ENCODE peak calls at places on chromosomes 16 and 17, in seven cellular contexts. One of them, this sample, is unnamed.

GRCh38 chr17:82978354-82978753 is 101.1 kb upstream of the METRNL start:
- DNase-seq in HFFc6: no peak
- DNase-seq in EH: no peak
- DNase-seq in KBM-7: no peak
- DNase-seq in AG08396: no peak
- DNase-seq in LHCN-M2: no peak
- DNase-seq in DMS153: no peak
- DNase-seq in this sample: no peak

GRCh38 chr16:81582655-81583441 is 138.2 kb downstream of the CMIP start:
- DNase-seq in LHCN-M2: no peak
- DNase-seq in AG08396: no peak
- DNase-seq in KBM-7: no peak
- DNase-seq in DMS153: no peak
- DNase-seq in HFFc6: peak
- DNase-seq in EH: peak
- DNase-seq in this sample: no peak

GRCh38 chr17:76909971-76910760 is 42.0 kb downstream of the MGAT5B start:
- DNase-seq in AG08396: peak
- DNase-seq in EH: peak
- DNase-seq in LHCN-M2: peak
- DNase-seq in KBM-7: peak
- DNase-seq in HFFc6: peak
- DNase-seq in DMS153: no peak
- DNase-seq in this sample: peak

GRCh38 chr17:43740541-43740940 is 18.1 kb downstream of the SOST start:
- DNase-seq in EH: peak
- DNase-seq in LHCN-M2: peak
- DNase-seq in HFFc6: peak
- DNase-seq in DMS153: no peak
- DNase-seq in AG08396: peak
- DNase-seq in KBM-7: no peak
- DNase-seq in this sample: peak

GRCh38 chr17:42179911-42180410 is 981 bp downstream of the KCNH4 start:
- DNase-seq in KBM-7: peak
- DNase-seq in HFFc6: no peak
- DNase-seq in EH: peak
- DNase-seq in AG08396: peak
- DNase-seq in LHCN-M2: peak
- DNase-seq in DMS153: peak
- DNase-seq in this sample: peak

GRCh38 chr17:42704495-42705494 is 22.5 kb downstream of the CNTNAP1 start:
- DNase-seq in DMS153: no peak
- DNase-seq in LHCN-M2: no peak
- DNase-seq in HFFc6: no peak
- DNase-seq in AG08396: no peak
- DNase-seq in EH: no peak
- DNase-seq in KBM-7: no peak
- DNase-seq in this sample: no peak

GRCh38 chr17:20121359-20122235 is 112.4 kb downstream of the SPECC1 start:
- DNase-seq in AG08396: peak
- DNase-seq in EH: peak
- DNase-seq in DMS153: no peak
- DNase-seq in LHCN-M2: peak
- DNase-seq in KBM-7: peak
- DNase-seq in HFFc6: peak
- DNase-seq in this sample: peak

GRCh38 chr16:23026777-23027362 is 122.4 kb downstream of the USP31 start:
- DNase-seq in LHCN-M2: peak
- DNase-seq in EH: peak
- DNase-seq in KBM-7: peak
- DNase-seq in DMS153: no peak
- DNase-seq in HFFc6: peak
- DNase-seq in AG08396: peak
- DNase-seq in this sample: peak

GRCh38 chr17:36935681-36936454 is 1.4 kb upstream of the LHX1 start:
- DNase-seq in LHCN-M2: no peak
- DNase-seq in HFFc6: no peak
- DNase-seq in DMS153: no peak
- DNase-seq in EH: no peak
- DNase-seq in AG08396: peak
- DNase-seq in KBM-7: peak
- DNase-seq in this sample: no peak